ENCODE peak calls at places on chromosomes 1 and 21, in five cellular contexts. E, C, Q, N and U are unnamed samples.

GRCh38 chr1:88917321-88918025 is 26.1 kb upstream of the GTF2B start:
- DNase-seq in Q (no peak), N (no peak), C (no peak), E (no peak), U (no peak)

GRCh38 chr21:17726047-17726446 is 93.1 kb downstream of the C21orf91 start:
- DNase-seq in Q (no peak), E (no peak), C (no peak), N (no peak), U (no peak)

GRCh38 chr1:200243042-200243437 is 166.8 kb downstream of the ZNF281 start:
- DNase-seq in N (no peak), Q (peak; percentile 24), E (no peak), C (no peak), U (no peak)

GRCh38 chr1:68819190-68819829 is 322.4 kb upstream of the DEPDC1 start:
- DNase-seq in N (no peak), E (no peak), C (no peak), Q (no peak), U (peak; percentile 9)

GRCh38 chr1:240613353-240614142 is 1.6 kb upstream of the GREM2 start:
- DNase-seq in N (no peak), E (no peak), C (no peak), Q (peak; percentile 15), U (no peak)

GRCh38 chr1:225863167-225863566 is 19.0 kb downstream of the TMEM63A start:
- DNase-seq in N (no peak), C (no peak), E (no peak), Q (no peak), U (no peak)

GRCh38 chr1:152999818-153000217 is 1.7 kb upstream of the SPRR3 start:
- DNase-seq in E (no peak), C (no peak), Q (no peak), N (no peak), U (no peak)

GRCh38 chr1:161333166-161333565 is 19.0 kb downstream of the SDHC start:
- DNase-seq in E (no peak), N (no peak), C (no peak), Q (no peak), U (no peak)

GRCh38 chr21:34844033-34844923 is 175.5 kb downstream of the CLIC6 start:
- DNase-seq in C (no peak), Q (no peak), E (no peak), N (no peak), U (no peak)

GRCh38 chr1:236140705-236141446 is 1.5 kb upstream of the GPR137B start:
- DNase-seq in C (no peak), Q (no peak), N (no peak), E (no peak), U (no peak)

GRCh38 chr1:209875510-209875909 is 47.7 kb downstream of the UTP25 start:
- DNase-seq in Q (peak; percentile 53), N (no peak), C (no peak), E (no peak), U (no peak)

GRCh38 chr1:10020086-10020485 is 12.7 kb upstream of the UBE4B start:
- DNase-seq in Q (no peak), E (no peak), N (no peak), C (no peak), U (no peak)

GRCh38 chr1:116268211-116268610 is 104.8 kb upstream of the ATP1A1 start:
- DNase-seq in Q (no peak), E (no peak), C (peak; percentile 81), N (no peak), U (no peak)

GRCh38 chr1:220962031-220962751 is 82.9 kb downstream of the HLX start:
- DNase-seq in C (no peak), Q (peak; percentile 28), N (no peak), E (peak; percentile 15), U (peak; percentile 84)

GRCh38 chr1:234114648-234115307 is 210.3 kb downstream of the SLC35F3 start:
- DNase-seq in C (no peak), N (no peak), E (peak; percentile 35), Q (peak; percentile 47), U (no peak)

GRCh38 chr1:185929759-185930158 is 195.6 kb downstream of the HMCN1 start:
- DNase-seq in C (no peak), N (no peak), E (no peak), Q (peak; percentile 45), U (no peak)

GRCh38 chr1:180343931-180344406 is 113.9 kb downstream of the LHX4 start:
- DNase-seq in Q (peak; percentile 24), N (no peak), E (no peak), C (no peak), U (no peak)

GRCh38 chr1:11617314-11617713 is 36.9 kb downstream of the FBXO2 start:
- DNase-seq in N (no peak), C (no peak), Q (no peak), E (no peak), U (no peak)

GRCh38 chr1:163673756-163674155 is 352.0 kb downstream of the NUF2 start:
- DNase-seq in Q (no peak), C (no peak), E (no peak), N (peak; percentile 18), U (no peak)

GRCh38 chr1:46396429-46397398 is 2.6 kb downstream of the FAAH start:
- DNase-seq in E (no peak), C (no peak), N (no peak), Q (no peak), U (no peak)

GRCh38 chr1:213572939-213573647 is 414.7 kb upstream of the PROX1 start:
- DNase-seq in N (no peak), E (no peak), C (no peak), Q (no peak), U (no peak)

GRCh38 chr1:37038079-37038702 is 3.9 kb upstream of the GRIK3 start:
- DNase-seq in N (no peak), E (no peak), Q (no peak), C (no peak), U (no peak)

GRCh38 chr1:65476327-65476726 is 55.9 kb downstream of the LEPR start:
- DNase-seq in Q (no peak), C (no peak), N (no peak), E (no peak), U (no peak)

GRCh38 chr1:152951711-152952110 is 4.7 kb downstream of the SPRR5 start:
- DNase-seq in C (no peak), Q (no peak), N (no peak), E (no peak), U (no peak)

GRCh38 chr1:37692834-37693175 is 489 bp downstream of the CDCA8 start:
- DNase-seq in C (no peak), Q (no peak), N (peak; percentile 18), E (no peak), U (no peak)

GRCh38 chr1:1069711-1070676 is 4.1 kb downstream of the RNF223 start:
- DNase-seq in E (no peak), Q (no peak), C (no peak), N (no peak), U (no peak)

GRCh38 chr1:53343831-53344668 is 16.2 kb upstream of the LRP8 start:
- DNase-seq in N (no peak), C (no peak), E (no peak), Q (no peak), U (no peak)

DNA sequence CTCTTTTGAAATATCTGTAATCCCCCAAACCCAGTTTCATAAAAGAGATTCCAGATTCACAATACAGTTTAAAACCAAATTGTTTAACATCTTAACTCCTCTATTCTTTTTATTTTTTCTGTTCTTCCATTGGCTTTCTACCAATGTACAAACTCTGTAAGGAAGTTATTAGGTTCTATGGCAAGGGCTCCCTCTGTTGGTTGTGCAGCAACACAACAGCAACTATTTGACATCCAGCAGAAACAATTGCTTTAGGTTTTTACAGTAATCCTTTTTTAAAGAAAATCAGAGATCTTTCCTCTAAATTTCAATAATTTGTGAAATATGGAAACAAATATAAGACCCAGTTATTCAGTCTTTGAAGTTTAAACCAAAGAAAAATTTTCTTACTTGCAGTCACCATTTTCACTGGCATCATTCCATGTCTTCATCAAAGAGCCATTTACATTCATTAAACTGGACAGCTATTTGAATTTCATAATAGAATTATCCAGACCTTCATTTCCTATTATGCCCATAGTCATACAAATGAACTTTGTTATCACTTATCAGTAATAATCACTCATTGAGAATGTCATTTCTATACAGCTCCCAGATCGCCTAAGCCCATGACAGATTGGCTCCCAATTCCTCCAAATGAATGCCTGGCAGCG is 46.5 kb upstream of the RNF11 start:
- DNase-seq in E (peak; percentile 61), N (peak; percentile 25), C (no peak), Q (peak; percentile 63), U (peak; percentile 44)
- TF ChIP-seq CTCF in E (peak; percentile 86), N (peak; percentile 58), C (no peak), Q (peak; percentile 89), U (peak; percentile 89)

DNA sequence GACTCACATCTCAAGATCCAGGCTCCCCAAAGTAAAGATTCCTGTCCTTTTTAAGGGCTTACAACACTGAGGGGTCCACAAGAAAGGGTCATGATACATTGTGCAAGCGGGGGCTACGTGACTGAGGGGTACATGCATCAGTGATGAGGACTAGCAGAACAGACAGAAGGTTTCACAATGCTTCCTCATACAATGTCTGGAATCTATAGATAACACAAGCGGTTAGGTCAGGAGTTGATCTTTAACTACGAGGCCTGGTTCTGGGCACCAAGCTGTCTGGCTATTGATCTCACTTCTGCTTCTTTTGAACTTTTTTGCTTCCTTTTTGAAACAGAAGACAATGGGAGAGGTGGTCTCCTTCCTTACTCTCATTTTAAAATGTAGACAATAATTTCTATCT is 718.6 kb downstream of the AMY1C start:
- DNase-seq in C (no peak), N (no peak), Q (no peak), E (no peak), U (no peak)
- H3K4me3 ChIP-seq in C (no peak overlapping the region), N (no peak overlapping the region), Q (no peak overlapping the region), E (no peak overlapping the region), U (no peak overlapping the region)

GRCh38 chr21:32184059-32184458 is 94.8 kb downstream of the MIS18A start:
- DNase-seq in N (no peak), E (no peak), Q (no peak), C (no peak), U (no peak)

GRCh38 chr21:32186843-32187242 is 92.0 kb downstream of the MIS18A start:
- DNase-seq in N (no peak), C (no peak), E (no peak), Q (no peak), U (no peak)

GRCh38 chr21:32185726-32186125 is 93.1 kb downstream of the MIS18A start:
- DNase-seq in C (no peak), N (no peak), E (no peak), Q (no peak), U (no peak)

GRCh38 chr21:32184485-32184884 is 94.4 kb downstream of the MIS18A start:
- DNase-seq in E (no peak), Q (no peak), N (no peak), C (no peak), U (no peak)

GRCh38 chr21:32185103-32185502 is 93.7 kb downstream of the MIS18A start:
- DNase-seq in N (no peak), E (no peak), Q (no peak), C (no peak), U (no peak)
- TF ChIP-seq CTCF in N (no peak), E (no peak), Q (no peak), C (no peak), U (no peak)

GRCh38 chr1:172323666-172324065 is 96.8 kb upstream of the C1orf105 start:
- DNase-seq in C (no peak), N (no peak), Q (no peak), E (no peak), U (no peak)

GRCh38 chr1:172321429-172321828 is 99.1 kb upstream of the C1orf105 start:
- DNase-seq in C (no peak), N (no peak), Q (no peak), E (no peak), U (no peak)

GRCh38 chr1:172325562-172325961 is 94.9 kb upstream of the C1orf105 start:
- DNase-seq in E (no peak), Q (no peak), C (no peak), N (no peak), U (peak; percentile 37)

GRCh38 chr1:172320723-172321122 is 99.8 kb upstream of the C1orf105 start:
- DNase-seq in E (no peak), N (no peak), C (no peak), Q (no peak), U (no peak)

GRCh38 chr1:172322219-172323061 is 98.0 kb upstream of the C1orf105 start:
- DNase-seq in N (peak; percentile 10), C (no peak), E (peak; percentile 91), Q (peak; percentile 43), U (peak; percentile 62)
- H3K4me3 ChIP-seq in N (no peak overlapping the region), C (peak overlapping the region; percentile 59), E (peak overlapping the region; percentile 35), Q (no peak overlapping the region), U (no peak overlapping the region)